ENCODE peak calls at places on chromosomes 2 and 18, in four cellular contexts. O is IMR-90, X is H1, W is H9. N is an unnamed sample.

GRCh38 chr2:175552902-175553301 is 371.4 kb upstream of the ATP5MC3 start:
- DNase-seq in O (no peak), X (no peak), W (no peak), N (no peak)

GRCh38 chr2:214069254-214069653 is 341.6 kb upstream of the VWC2L start:
- DNase-seq in O (peak; percentile 93), X (no peak), W (no peak), N (peak; percentile 88)

GRCh38 chr18:77007251-77007650 is 125.3 kb downstream of the MBP start:
- DNase-seq in O (no peak), X (no peak), W (no peak), N (no peak)

GRCh38 chr2:215917953-215918620 is 95.3 kb downstream of the MREG start:
- DNase-seq in O (peak; percentile 65), X (no peak), W (no peak), N (peak; percentile 62)

GRCh38 chr2:46412010-46412409 is 67.4 kb upstream of the TMEM247 start:
- DNase-seq in O (no peak), X (no peak), W (no peak), N (no peak)

GRCh38 chr2:20930928-20931327 is 108.0 kb upstream of the LDAH start:
- DNase-seq in O (peak; percentile 36), X (no peak), W (no peak), N (no peak)

GRCh38 chr2:32632089-32632488 is 4.2 kb downstream of the TTC27 start:
- DNase-seq in O (peak; percentile 63), X (no peak), W (no peak), N (peak; percentile 27)

GRCh38 chr2:130135692-130136541 is 6.9 kb upstream of the POTEF start:
- DNase-seq in O (no peak), X (no peak), W (peak; percentile 23), N (no peak)

GRCh38 chr2:235044501-235045271 is 92.9 kb downstream of the SH3BP4 start:
- DNase-seq in O (no peak), X (no peak), W (no peak), N (no peak)

GRCh38 chr2:204180671-204181070 is 244.1 kb downstream of the ICOS start:
- DNase-seq in O (no peak), X (no peak), W (no peak), N (peak; percentile 20)

GRCh38 chr18:55875330-55875933 is 287.4 kb upstream of the TCF4 start:
- DNase-seq in O (no peak), X (no peak), W (no peak), N (peak; percentile 40)

GRCh38 chr18:35030234-35030989 is 10.8 kb upstream of the MAPRE2 start:
- DNase-seq in O (no peak), X (no peak), W (no peak), N (no peak)

GRCh38 chr2:68163641-68164040 is 6.0 kb downstream of the PNO1 start:
- DNase-seq in O (no peak), X (no peak), W (no peak), N (no peak)

GRCh38 chr2:230938516-230939065 is 13.5 kb upstream of the GPR55 start:
- DNase-seq in O (no peak), X (no peak), W (peak; percentile 18), N (no peak)

GRCh38 chr2:223585691-223586090 is 16.5 kb downstream of the SCG2 start:
- DNase-seq in O (peak; percentile 28), X (no peak), W (no peak), N (no peak)

GRCh38 chr18:70044626-70045025 is 97.0 kb upstream of the CD226 start:
- DNase-seq in O (peak; percentile 98), X (no peak), W (no peak), N (no peak)

GRCh38 chr2:208326016-208326415 is 60.0 kb downstream of the PIKFYVE start:
- DNase-seq in O (no peak), X (no peak), W (no peak), N (no peak)

GRCh38 chr2:96209729-96210085 is 1.1 kb upstream of the STARD7 start:
- DNase-seq in O (no peak), X (no peak), W (no peak), N (no peak)

DNA sequence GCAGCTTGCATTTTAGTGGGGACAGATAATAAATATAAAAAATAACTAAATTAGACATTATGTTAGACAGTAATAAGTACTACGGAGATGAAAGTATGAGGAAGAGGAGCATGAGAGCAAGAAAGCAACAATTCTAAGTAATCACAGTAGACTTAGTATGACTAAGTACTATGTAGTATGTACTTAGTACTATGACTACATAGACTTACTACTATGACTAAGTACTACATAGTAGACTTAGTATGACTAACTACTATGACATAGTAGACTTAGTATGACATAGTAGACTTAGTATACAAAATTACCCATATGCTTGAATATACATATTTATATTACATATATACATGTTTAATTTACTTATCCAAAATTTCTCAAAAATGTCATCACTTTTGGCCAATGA is 29.3 kb downstream of the CDH20 start:
- DNase-seq in O (no peak), X (no peak), W (no peak), N (no peak)
- H4K5ac ChIP-seq in O (no peak overlapping the region), X (no peak overlapping the region), W (no peak overlapping the region), N (no peak overlapping the region)

GRCh38 chr2:232336956-232337700 is 41.4 kb upstream of the ALPP start:
- DNase-seq in O (no peak), X (no peak), W (no peak), N (no peak)
- H4K5ac ChIP-seq in O (no peak overlapping the region), X (no peak overlapping the region), W (no peak overlapping the region), N (no peak overlapping the region)

GRCh38 chr2:172220111-172220510 is 117.4 kb upstream of the DLX2 start:
- DNase-seq in O (no peak), X (no peak), W (no peak), N (no peak)
- H4K5ac ChIP-seq in O (no peak overlapping the region), X (no peak overlapping the region), W (no peak overlapping the region), N (no peak overlapping the region)

GRCh38 chr18:910247-910646 is 5.6 kb downstream of the ADCYAP1 start:
- DNase-seq in O (no peak), X (no peak), W (no peak), N (no peak)

GRCh38 chr18:908631-909621 is 4.3 kb downstream of the ADCYAP1 start:
- DNase-seq in O (no peak), X (no peak), W (peak; percentile 36), N (peak; percentile 40)

GRCh38 chr18:907171-907879 is 2.7 kb downstream of the ADCYAP1 start:
- DNase-seq in O (no peak), X (no peak), W (peak; percentile 49), N (peak; percentile 43)

GRCh38 chr18:907880-908512 is 3.3 kb downstream of the ADCYAP1 start:
- DNase-seq in O (no peak), X (no peak), W (peak; percentile 34), N (no peak)

DNA sequence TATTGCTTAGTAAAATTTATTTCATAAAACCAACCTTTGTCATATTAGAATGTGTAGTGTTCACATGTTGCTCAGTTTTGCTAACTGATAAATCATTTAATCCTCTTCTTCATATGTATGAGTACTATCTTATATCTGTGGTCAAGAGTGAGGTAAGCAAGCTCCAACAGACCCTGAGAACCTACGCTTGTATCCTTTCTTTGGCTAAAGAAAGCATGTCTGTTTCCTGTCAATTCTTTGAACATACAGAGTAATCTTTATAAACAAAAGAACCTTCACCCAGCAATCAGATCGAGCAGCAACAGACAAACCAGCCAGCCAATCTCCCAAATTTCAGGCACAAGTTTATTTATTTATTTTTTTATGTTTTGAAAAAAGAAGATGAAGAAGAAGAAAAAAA is 6.4 kb downstream of the ADCYAP1 start:
- DNase-seq in O (no peak), X (no peak), W (no peak), N (no peak)
- H4K5ac ChIP-seq in O (no peak overlapping the region), X (no peak overlapping the region), W (no peak overlapping the region), N (no peak overlapping the region)

DNA sequence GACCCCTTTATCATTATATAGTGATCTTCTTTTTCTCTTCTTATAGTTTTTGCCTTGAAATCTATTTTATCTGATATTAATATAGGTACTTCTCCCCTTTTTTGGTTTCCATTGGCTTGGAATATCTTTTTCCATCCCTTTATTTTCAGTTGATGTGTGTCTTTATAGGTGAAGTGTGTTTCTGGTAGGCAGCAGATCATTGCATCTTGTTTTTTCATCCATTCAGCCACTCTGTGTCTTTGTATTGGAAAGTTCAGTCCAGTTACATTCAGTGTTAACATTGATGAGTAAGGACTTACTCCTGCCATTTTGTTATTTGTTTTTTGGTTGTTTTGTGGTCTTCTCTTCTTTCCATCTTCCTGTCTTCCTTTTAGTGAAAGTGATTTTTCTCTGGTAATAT is 133.4 kb downstream of the DIS3L2 start:
- DNase-seq in O (no peak), X (no peak), W (no peak), N (no peak)
- H4K5ac ChIP-seq in O (no peak overlapping the region), X (no peak overlapping the region), W (no peak overlapping the region), N (no peak overlapping the region)

GRCh38 chr2:237577458-237577857 is 11.1 kb downstream of the PRLH start:
- DNase-seq in O (no peak), X (no peak), W (no peak), N (no peak)

GRCh38 chr2:237574894-237575868 is 8.8 kb downstream of the PRLH start:
- DNase-seq in O (no peak), X (no peak), W (no peak), N (peak; percentile 48)

GRCh38 chr2:237575869-237576862 is 9.8 kb downstream of the PRLH start:
- DNase-seq in O (no peak), X (no peak), W (no peak), N (no peak)

GRCh38 chr2:237577956-237578870 is 11.8 kb downstream of the PRLH start:
- DNase-seq in O (no peak), X (no peak), W (no peak), N (no peak)

GRCh38 chr2:237576974-237577373 is 10.6 kb downstream of the PRLH start:
- DNase-seq in O (no peak), X (no peak), W (no peak), N (no peak)
- H4K5ac ChIP-seq in O (no peak overlapping the region), X (no peak overlapping the region), W (no peak overlapping the region), N (no peak overlapping the region)

DNA sequence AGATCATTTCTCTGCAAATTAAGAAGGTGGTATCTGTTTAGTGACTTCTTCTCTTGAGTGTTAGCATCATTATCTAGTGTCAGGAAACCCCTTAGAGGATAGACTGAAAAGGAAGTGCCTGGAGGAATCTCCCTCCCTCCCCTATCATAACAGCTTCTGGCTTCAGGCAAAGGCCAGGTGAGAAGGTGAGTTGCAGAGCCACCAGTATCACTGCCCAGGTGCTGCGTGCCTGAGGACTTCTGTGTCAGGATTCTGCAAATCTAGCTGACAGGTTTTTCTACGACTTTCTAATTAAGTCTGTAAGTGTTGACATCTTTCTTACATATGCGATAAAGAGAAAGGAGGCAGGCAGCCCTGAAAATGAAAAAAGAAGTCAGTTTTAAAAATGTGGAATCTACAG is 111.9 kb downstream of the CCDC85A start:
- DNase-seq in O (no peak), X (no peak), W (no peak), N (peak; percentile 11)
- H4K5ac ChIP-seq in O (no peak overlapping the region), X (no peak overlapping the region), W (no peak overlapping the region), N (no peak overlapping the region)